ENCODE peak calls at places on chromosomes 2 and 18, in nine cellular contexts. B is breast epithelium; E is OCI-LY7; L is WERI-Rb-1; G is heart right ventricle; K is CD4-positive, alpha-beta memory T cell; M is thyroid gland; J is GM23248; S is cardiac muscle cell. W is an unnamed sample.
A peak's percentile ranks its signal among the peaks of the same experiment; 100 is the strongest.

GRCh38 chr2:122481717-122482116 is 726.3 kb downstream of the TSN start:
- DNase-seq in G (no peak), M (no peak), J (peak; percentile 22), K (no peak), E (peak; percentile 1), L (no peak), B (no peak), S (peak; percentile 68), W (no peak)

GRCh38 chr2:133192028-133192427 is 376.2 kb downstream of the NCKAP5 start:
- DNase-seq in S (no peak), G (no peak), J (no peak), B (no peak), K (no peak), M (no peak), L (no peak), E (no peak), W (no peak)

GRCh38 chr18:36015629-36016028 is 43.1 kb downstream of the RMP24 start:
- DNase-seq in L (no peak), K (no peak), J (no peak), E (peak; percentile 58), M (no peak), S (no peak), B (no peak), G (no peak), W (no peak)

GRCh38 chr2:133841905-133842304 is 273.6 kb upstream of the NCKAP5 start:
- DNase-seq in L (no peak), G (peak; percentile 16), B (no peak), M (no peak), S (peak; percentile 97), K (no peak), J (peak; percentile 98), E (no peak), W (peak; percentile 76)

GRCh38 chr2:177338177-177338721 is 54.3 kb upstream of the AGPS start:
- DNase-seq in M (no peak), J (peak; percentile 73), K (no peak), L (no peak), B (no peak), G (no peak), E (no peak), S (peak; percentile 71), W (peak; percentile 23)

GRCh38 chr2:197255550-197255949 is 55.0 kb downstream of the ANKRD44 start:
- DNase-seq in M (peak; percentile 10), E (peak; percentile 91), S (peak; percentile 67), G (peak; percentile 48), J (peak; percentile 78), L (no peak), K (peak; percentile 74), B (no peak), W (peak; percentile 30)

GRCh38 chr2:97546711-97547110 is 43.0 kb downstream of the ANKRD36B start:
- DNase-seq in M (no peak), L (no peak), S (peak; percentile 9), G (no peak), B (no peak), K (no peak), J (peak; percentile 6), E (no peak), W (no peak)

GRCh38 chr2:226087051-226087450 is 687.5 kb downstream of the NYAP2 start:
- DNase-seq in K (no peak), B (no peak), S (no peak), E (no peak), M (no peak), G (no peak), L (no peak), J (no peak), W (no peak)

GRCh38 chr2:205743982-205744644 is 61.8 kb downstream of the NRP2 start:
- DNase-seq in K (no peak), G (no peak), B (no peak), L (no peak), E (no peak), M (no peak), J (no peak), S (peak; percentile 79), W (no peak)

GRCh38 chr2:204505946-204506345 is 39.3 kb upstream of the PARD3B start:
- DNase-seq in G (no peak), M (no peak), S (peak; percentile 62), B (no peak), J (peak; percentile 92), E (no peak), K (no peak), L (no peak), W (peak; percentile 42)

GRCh38 chr2:64655873-64656272 is 2.2 kb upstream of the SERTAD2 start:
- DNase-seq in G (no peak), M (no peak), K (no peak), E (peak; percentile 84), S (no peak), L (no peak), B (no peak), J (no peak), W (peak; percentile 28)

GRCh38 chr18:35508746-35509338 is 11.1 kb upstream of the INO80C start:
- DNase-seq in S (no peak), M (no peak), B (no peak), G (no peak), K (no peak), J (no peak), L (no peak), E (no peak), W (no peak)

GRCh38 chr2:163736433-163737168 is 793 bp upstream of the FIGN start:
- DNase-seq in K (no peak), B (no peak), L (peak; percentile 78), J (peak; percentile 66), E (no peak), M (peak; percentile 50), S (peak; percentile 50), G (peak; percentile 34), W (peak; percentile 60)

GRCh38 chr2:181223239-181223638 is 233.9 kb upstream of the ITGA4 start:
- DNase-seq in M (no peak), K (peak; percentile 35), J (no peak), S (no peak), L (no peak), B (no peak), E (no peak), G (no peak), W (no peak)

GRCh38 chr2:181218271-181218935 is 238.0 kb downstream of the UBE2E3 start:
- DNase-seq in M (no peak), S (no peak), L (no peak), E (no peak), J (no peak), K (no peak), B (no peak), G (no peak), W (no peak)
- H3K36me3 ChIP-seq in M (no peaks in the 10 kb centered on the region), S (no peaks in the 10 kb centered on the region), L (no peaks in the 10 kb centered on the region), E (no peaks in the 10 kb centered on the region), J (no peaks in the 10 kb centered on the region), K (no peaks in the 10 kb centered on the region), B (no peaks in the 10 kb centered on the region), G (no peaks in the 10 kb centered on the region), W (no peaks in the 10 kb centered on the region)

GRCh38 chr2:232836934-232837333 is 33.1 kb upstream of the SNORC start:
- DNase-seq in B (no peak), L (no peak), K (no peak), S (no peak), J (no peak), M (no peak), G (no peak), E (no peak), W (no peak)

GRCh38 chr2:232829988-232830387 is 40.1 kb upstream of the SNORC start:
- DNase-seq in B (no peak), G (no peak), L (no peak), J (no peak), M (no peak), E (no peak), S (no peak), K (no peak), W (no peak)

GRCh38 chr2:232831496-232831895 is 38.6 kb upstream of the SNORC start:
- DNase-seq in B (no peak), E (no peak), G (no peak), M (no peak), L (no peak), S (no peak), K (no peak), J (no peak), W (no peak)

GRCh38 chr2:232838406-232838874 is 31.6 kb upstream of the SNORC start:
- DNase-seq in S (no peak), E (peak; percentile 90), K (peak; percentile 42), M (no peak), G (no peak), J (peak; percentile 26), L (no peak), B (no peak), W (no peak)

DNA sequence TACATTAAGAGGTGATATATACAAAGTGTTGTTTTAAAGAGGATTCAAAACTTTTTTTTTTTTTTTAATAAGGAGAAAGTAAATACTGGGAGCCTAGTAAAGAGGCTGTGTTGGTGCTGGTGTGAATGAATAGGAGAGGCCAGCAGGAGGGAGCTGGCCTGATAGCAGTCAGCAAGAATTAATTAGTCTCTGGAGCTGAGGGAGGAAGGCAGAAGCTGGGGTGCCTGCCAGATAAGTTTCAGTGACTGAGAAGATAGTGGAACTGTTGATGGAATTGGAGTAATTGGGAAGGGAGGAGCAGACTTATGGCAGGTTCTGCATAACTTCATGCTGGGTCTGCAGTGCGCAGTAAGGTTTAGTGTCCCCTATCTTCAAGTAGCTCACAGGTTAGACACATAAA is 36.2 kb upstream of the SNORC start:
- DNase-seq in J (no peak), G (no peak), M (no peak), E (no peak), L (no peak), S (no peak), K (no peak), B (no peak), W (no peak)
- H3K36me3 ChIP-seq in J (peaks cover 33% of the 10 kb centered on the region), G (peaks cover 91% of the 10 kb centered on the region), M (peaks cover 44% of the 10 kb centered on the region), E (peaks cover 68% of the 10 kb centered on the region), L (peaks cover 63% of the 10 kb centered on the region), S (peaks cover 42% of the 10 kb centered on the region), K (peaks cover 46% of the 10 kb centered on the region), B (peaks cover 3% of the 10 kb centered on the region), W (peaks cover 63% of the 10 kb centered on the region)

GRCh38 chr2:233486357-233486756 is 80.2 kb downstream of the USP40 start:
- DNase-seq in K (no peak), J (no peak), E (no peak), M (no peak), G (no peak), S (no peak), B (no peak), L (no peak), W (no peak)

GRCh38 chr2:233489143-233489542 is 77.4 kb downstream of the USP40 start:
- DNase-seq in M (no peak), J (no peak), B (no peak), K (no peak), S (no peak), L (no peak), E (no peak), G (no peak), W (no peak)

GRCh38 chr2:233486778-233487552 is 79.6 kb downstream of the USP40 start:
- DNase-seq in K (no peak), L (no peak), M (no peak), S (peak; percentile 62), B (no peak), E (no peak), J (peak; percentile 78), G (no peak), W (peak; percentile 23)

GRCh38 chr2:233489666-233490065 is 76.9 kb downstream of the USP40 start:
- DNase-seq in K (no peak), B (no peak), G (no peak), S (peak; percentile 72), M (no peak), E (no peak), J (peak; percentile 32), L (no peak), W (no peak)

GRCh38 chr2:233487748-233488345 is 78.7 kb downstream of the USP40 start:
- DNase-seq in E (no peak), L (no peak), S (no peak), G (no peak), J (peak; percentile 34), M (no peak), B (no peak), K (no peak), W (no peak)
- H3K36me3 ChIP-seq in E (no peaks in the 10 kb centered on the region), L (peaks cover 19% of the 10 kb centered on the region), S (peaks cover 39% of the 10 kb centered on the region), G (peaks cover 100% of the 10 kb centered on the region), J (peaks cover 48% of the 10 kb centered on the region), M (peaks cover 45% of the 10 kb centered on the region), B (no peaks in the 10 kb centered on the region), K (no peaks in the 10 kb centered on the region), W (peaks cover 65% of the 10 kb centered on the region)

GRCh38 chr2:131046580-131047274 is 46.5 kb downstream of the FAM168B start:
- DNase-seq in M (peak; percentile 45), B (no peak), J (no peak), G (no peak), E (no peak), L (no peak), K (no peak), S (no peak), W (peak; percentile 33)
- H3K36me3 ChIP-seq in M (peaks cover 30% of the 10 kb centered on the region), B (no peaks in the 10 kb centered on the region), J (peaks cover 28% of the 10 kb centered on the region), G (peaks cover 55% of the 10 kb centered on the region), E (peaks cover 51% of the 10 kb centered on the region), L (peaks cover 49% of the 10 kb centered on the region), K (peaks cover 37% of the 10 kb centered on the region), S (peaks cover 38% of the 10 kb centered on the region), W (peaks cover 44% of the 10 kb centered on the region)